ENCODE peak calls at places on chromosomes 1 and 21, in ten cellular contexts. One of them, this sample, is unnamed.

GRCh38 chr21:25409992-25410391 is 197.3 kb downstream of the MRPL39 start:
- DNase-seq in cardiac muscle cell: no peak
- DNase-seq in H1: no peak
- DNase-seq in lower lobe of right lung: no peak
- DNase-seq in CD8-positive, alpha-beta memory T cell: no peak
- DNase-seq in endothelial cell of umbilical vein: no peak
- DNase-seq in suprapubic skin: no peak
- DNase-seq in WERI-Rb-1: no peak
- DNase-seq in ovary: no peak
- DNase-seq in effector memory CD4-positive, alpha-beta T cell: no peak
- DNase-seq in this sample: no peak

GRCh38 chr1:220301630-220302029 is 29.4 kb upstream of the RAB3GAP2 start:
- DNase-seq in cardiac muscle cell: no peak
- DNase-seq in suprapubic skin: no peak
- DNase-seq in endothelial cell of umbilical vein: no peak
- DNase-seq in CD8-positive, alpha-beta memory T cell: no peak
- DNase-seq in ovary: no peak
- DNase-seq in WERI-Rb-1: no peak
- DNase-seq in lower lobe of right lung: no peak
- DNase-seq in effector memory CD4-positive, alpha-beta T cell: no peak
- DNase-seq in H1: no peak
- DNase-seq in this sample: no peak

GRCh38 chr1:212561501-212561931 is 47.0 kb upstream of the ATF3 start:
- DNase-seq in CD8-positive, alpha-beta memory T cell: no peak
- DNase-seq in lower lobe of right lung: no peak
- DNase-seq in effector memory CD4-positive, alpha-beta T cell: no peak
- DNase-seq in suprapubic skin: peak; percentile 58
- DNase-seq in cardiac muscle cell: no peak
- DNase-seq in ovary: no peak
- DNase-seq in WERI-Rb-1: no peak
- DNase-seq in H1: no peak
- DNase-seq in endothelial cell of umbilical vein: peak; percentile 12
- DNase-seq in this sample: no peak

GRCh38 chr1:169724168-169724567 is 9.7 kb downstream of the SELE start:
- DNase-seq in CD8-positive, alpha-beta memory T cell: no peak
- DNase-seq in endothelial cell of umbilical vein: no peak
- DNase-seq in H1: no peak
- DNase-seq in effector memory CD4-positive, alpha-beta T cell: no peak
- DNase-seq in suprapubic skin: no peak
- DNase-seq in ovary: no peak
- DNase-seq in WERI-Rb-1: no peak
- DNase-seq in cardiac muscle cell: no peak
- DNase-seq in lower lobe of right lung: no peak
- DNase-seq in this sample: no peak

GRCh38 chr1:8384088-8384487 is 66.2 kb downstream of the SLC45A1 start:
- DNase-seq in WERI-Rb-1: no peak
- DNase-seq in CD8-positive, alpha-beta memory T cell: no peak
- DNase-seq in ovary: no peak
- DNase-seq in effector memory CD4-positive, alpha-beta T cell: no peak
- DNase-seq in cardiac muscle cell: no peak
- DNase-seq in H1: no peak
- DNase-seq in endothelial cell of umbilical vein: peak; percentile 65
- DNase-seq in suprapubic skin: no peak
- DNase-seq in lower lobe of right lung: no peak
- DNase-seq in this sample: peak; percentile 9

GRCh38 chr1:160127381-160127780 is 11.8 kb downstream of the ATP1A2 start:
- DNase-seq in WERI-Rb-1: no peak
- DNase-seq in lower lobe of right lung: no peak
- DNase-seq in cardiac muscle cell: no peak
- DNase-seq in H1: no peak
- DNase-seq in endothelial cell of umbilical vein: no peak
- DNase-seq in effector memory CD4-positive, alpha-beta T cell: no peak
- DNase-seq in suprapubic skin: no peak
- DNase-seq in CD8-positive, alpha-beta memory T cell: peak; percentile 8
- DNase-seq in ovary: no peak
- DNase-seq in this sample: no peak

GRCh38 chr1:221772107-221772506 is 30.2 kb upstream of the DUSP10 start:
- DNase-seq in ovary: no peak
- DNase-seq in suprapubic skin: no peak
- DNase-seq in endothelial cell of umbilical vein: no peak
- DNase-seq in effector memory CD4-positive, alpha-beta T cell: no peak
- DNase-seq in WERI-Rb-1: no peak
- DNase-seq in CD8-positive, alpha-beta memory T cell: no peak
- DNase-seq in lower lobe of right lung: no peak
- DNase-seq in H1: no peak
- DNase-seq in cardiac muscle cell: no peak
- DNase-seq in this sample: no peak

GRCh38 chr21:45305831-45306230 is 18.1 kb upstream of the POFUT2 start:
- DNase-seq in endothelial cell of umbilical vein: no peak
- DNase-seq in cardiac muscle cell: no peak
- DNase-seq in suprapubic skin: peak; percentile 38
- DNase-seq in lower lobe of right lung: peak; percentile 10
- DNase-seq in WERI-Rb-1: no peak
- DNase-seq in CD8-positive, alpha-beta memory T cell: peak; percentile 20
- DNase-seq in effector memory CD4-positive, alpha-beta T cell: no peak
- DNase-seq in H1: no peak
- DNase-seq in ovary: peak; percentile 45
- DNase-seq in this sample: no peak

GRCh38 chr1:33455537-33456301 is 16.7 kb upstream of the ZSCAN20 start:
- DNase-seq in suprapubic skin: no peak
- DNase-seq in WERI-Rb-1: peak; percentile 80
- DNase-seq in effector memory CD4-positive, alpha-beta T cell: peak; percentile 8
- DNase-seq in lower lobe of right lung: no peak
- DNase-seq in CD8-positive, alpha-beta memory T cell: peak; percentile 50
- DNase-seq in endothelial cell of umbilical vein: peak; percentile 67
- DNase-seq in H1: no peak
- DNase-seq in ovary: no peak
- DNase-seq in cardiac muscle cell: peak; percentile 72
- DNase-seq in this sample: no peak

GRCh38 chr1:159594581-159594980 is 7.0 kb downstream of the APCS start:
- DNase-seq in cardiac muscle cell: no peak
- DNase-seq in endothelial cell of umbilical vein: no peak
- DNase-seq in CD8-positive, alpha-beta memory T cell: no peak
- DNase-seq in suprapubic skin: no peak
- DNase-seq in ovary: no peak
- DNase-seq in WERI-Rb-1: no peak
- DNase-seq in lower lobe of right lung: no peak
- DNase-seq in effector memory CD4-positive, alpha-beta T cell: no peak
- DNase-seq in H1: no peak
- DNase-seq in this sample: no peak

GRCh38 chr1:162040657-162041056 is 17.0 kb upstream of the OLFML2B start:
- DNase-seq in ovary: no peak
- DNase-seq in CD8-positive, alpha-beta memory T cell: no peak
- DNase-seq in lower lobe of right lung: no peak
- DNase-seq in H1: no peak
- DNase-seq in effector memory CD4-positive, alpha-beta T cell: no peak
- DNase-seq in suprapubic skin: no peak
- DNase-seq in cardiac muscle cell: peak; percentile 26
- DNase-seq in endothelial cell of umbilical vein: peak; percentile 40
- DNase-seq in WERI-Rb-1: no peak
- DNase-seq in this sample: no peak

GRCh38 chr1:28855469-28855944 is 43.5 kb downstream of the OPRD1 start:
- DNase-seq in lower lobe of right lung: peak; percentile 49
- DNase-seq in H1: no peak
- DNase-seq in suprapubic skin: no peak
- DNase-seq in effector memory CD4-positive, alpha-beta T cell: no peak
- DNase-seq in CD8-positive, alpha-beta memory T cell: no peak
- DNase-seq in endothelial cell of umbilical vein: no peak
- DNase-seq in WERI-Rb-1: no peak
- DNase-seq in cardiac muscle cell: no peak
- DNase-seq in ovary: no peak
- DNase-seq in this sample: no peak

GRCh38 chr1:66050123-66050522 is 257.4 kb downstream of the PDE4B start:
- DNase-seq in H1: no peak
- DNase-seq in effector memory CD4-positive, alpha-beta T cell: no peak
- DNase-seq in cardiac muscle cell: no peak
- DNase-seq in ovary: no peak
- DNase-seq in WERI-Rb-1: no peak
- DNase-seq in CD8-positive, alpha-beta memory T cell: no peak
- DNase-seq in endothelial cell of umbilical vein: no peak
- DNase-seq in lower lobe of right lung: no peak
- DNase-seq in suprapubic skin: no peak
- DNase-seq in this sample: no peak

GRCh38 chr1:44791364-44791801 is 3.4 kb upstream of the BEST4 start:
- DNase-seq in ovary: no peak
- DNase-seq in CD8-positive, alpha-beta memory T cell: no peak
- DNase-seq in effector memory CD4-positive, alpha-beta T cell: no peak
- DNase-seq in H1: no peak
- DNase-seq in cardiac muscle cell: no peak
- DNase-seq in suprapubic skin: no peak
- DNase-seq in WERI-Rb-1: no peak
- DNase-seq in lower lobe of right lung: no peak
- DNase-seq in endothelial cell of umbilical vein: no peak
- DNase-seq in this sample: no peak

GRCh38 chr1:6582370-6582769 is 2.6 kb downstream of the ZBTB48 start:
- DNase-seq in ovary: no peak
- DNase-seq in CD8-positive, alpha-beta memory T cell: no peak
- DNase-seq in WERI-Rb-1: no peak
- DNase-seq in lower lobe of right lung: no peak
- DNase-seq in cardiac muscle cell: no peak
- DNase-seq in endothelial cell of umbilical vein: no peak
- DNase-seq in effector memory CD4-positive, alpha-beta T cell: no peak
- DNase-seq in H1: no peak
- DNase-seq in suprapubic skin: no peak
- DNase-seq in this sample: no peak

DNA sequence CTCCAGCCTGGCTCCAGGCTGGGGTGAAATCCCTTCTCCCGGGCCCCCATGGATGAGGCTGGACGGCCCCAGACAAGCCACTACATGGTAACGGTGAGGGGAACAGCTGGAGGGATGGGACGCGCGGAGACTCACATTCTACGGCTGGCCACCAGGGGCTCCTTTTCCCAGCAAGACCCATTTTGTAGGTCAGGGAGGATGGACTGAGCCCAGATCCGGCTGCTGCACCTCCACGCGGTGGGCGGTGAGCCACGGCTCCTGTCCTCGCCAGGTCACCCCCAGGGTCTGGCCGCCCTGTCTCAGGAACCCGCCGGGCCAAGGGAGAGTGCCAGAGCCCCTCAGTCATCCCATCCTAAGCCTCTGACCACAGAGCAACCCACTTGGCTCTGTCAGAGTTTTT is 75.0 kb upstream of the ACTRT2 start:
- DNase-seq in WERI-Rb-1: no peak
- DNase-seq in effector memory CD4-positive, alpha-beta T cell: no peak
- DNase-seq in endothelial cell of umbilical vein: no peak
- DNase-seq in suprapubic skin: no peak
- DNase-seq in CD8-positive, alpha-beta memory T cell: no peak
- DNase-seq in ovary: no peak
- DNase-seq in lower lobe of right lung: no peak
- DNase-seq in H1: no peak
- DNase-seq in cardiac muscle cell: no peak
- DNase-seq in this sample: no peak
- H3K9me3 ChIP-seq in WERI-Rb-1: no peaks in the 10 kb centered on the region
- H3K9me3 ChIP-seq in effector memory CD4-positive, alpha-beta T cell: peaks cover 3% of the 10 kb centered on the region
- H3K9me3 ChIP-seq in endothelial cell of umbilical vein: peaks cover 6% of the 10 kb centered on the region
- H3K9me3 ChIP-seq in suprapubic skin: peaks cover 6% of the 10 kb centered on the region
- H3K9me3 ChIP-seq in CD8-positive, alpha-beta memory T cell: no peaks in the 10 kb centered on the region
- H3K9me3 ChIP-seq in ovary: no peaks in the 10 kb centered on the region
- H3K9me3 ChIP-seq in lower lobe of right lung: peaks cover 3% of the 10 kb centered on the region
- H3K9me3 ChIP-seq in H1: peaks cover 77% of the 10 kb centered on the region
- H3K9me3 ChIP-seq in cardiac muscle cell: no peaks in the 10 kb centered on the region
- H3K9me3 ChIP-seq in this sample: no peaks in the 10 kb centered on the region

DNA sequence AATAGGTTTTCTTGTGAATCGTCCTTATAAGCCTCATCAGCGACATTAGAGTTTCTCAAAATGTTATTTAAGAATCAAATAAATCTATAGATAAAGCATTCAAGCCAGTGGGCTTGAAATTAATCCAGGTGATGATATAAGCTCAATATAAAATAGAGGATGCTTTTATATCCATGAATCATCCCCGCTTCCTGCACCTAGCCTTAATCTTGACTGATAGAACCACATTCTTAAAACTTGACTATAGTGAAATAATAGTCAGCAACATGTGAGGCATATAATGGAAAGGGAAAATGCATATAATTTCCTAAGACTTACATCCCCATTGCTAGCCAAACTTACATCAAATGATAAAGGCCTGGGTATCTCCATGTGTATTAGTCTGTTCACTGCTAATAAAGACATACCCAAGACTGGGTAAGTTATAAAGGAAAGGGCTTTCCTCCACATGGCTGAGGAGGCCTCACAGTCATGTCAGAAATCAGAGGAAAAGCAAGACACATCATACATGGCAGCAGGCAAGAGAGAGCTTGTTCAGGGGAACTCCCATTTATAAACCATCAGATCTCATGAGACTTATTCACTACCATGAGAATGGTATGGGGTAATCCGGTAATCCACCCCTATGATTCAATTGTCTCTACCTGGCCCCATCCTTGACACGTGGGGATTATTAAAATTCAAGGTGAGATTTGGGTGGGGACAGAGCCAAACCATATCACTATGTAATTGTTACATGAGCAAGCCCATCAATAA is 161.3 kb upstream of the SAMSN1 start:
- DNase-seq in CD8-positive, alpha-beta memory T cell: no peak
- DNase-seq in ovary: no peak
- DNase-seq in effector memory CD4-positive, alpha-beta T cell: no peak
- DNase-seq in cardiac muscle cell: no peak
- DNase-seq in WERI-Rb-1: no peak
- DNase-seq in suprapubic skin: no peak
- DNase-seq in H1: no peak
- DNase-seq in lower lobe of right lung: no peak
- DNase-seq in endothelial cell of umbilical vein: no peak
- DNase-seq in this sample: no peak
- H3K36me3 ChIP-seq in CD8-positive, alpha-beta memory T cell: no peaks in the 10 kb centered on the region
- H3K36me3 ChIP-seq in ovary: no peaks in the 10 kb centered on the region
- H3K36me3 ChIP-seq in effector memory CD4-positive, alpha-beta T cell: no peaks in the 10 kb centered on the region
- H3K36me3 ChIP-seq in cardiac muscle cell: no peaks in the 10 kb centered on the region
- H3K36me3 ChIP-seq in WERI-Rb-1: no peaks in the 10 kb centered on the region
- H3K36me3 ChIP-seq in suprapubic skin: no peaks in the 10 kb centered on the region
- H3K36me3 ChIP-seq in H1: no peaks in the 10 kb centered on the region
- H3K36me3 ChIP-seq in lower lobe of right lung: no peaks in the 10 kb centered on the region
- H3K36me3 ChIP-seq in endothelial cell of umbilical vein: no peaks in the 10 kb centered on the region
- H3K36me3 ChIP-seq in this sample: no peaks in the 10 kb centered on the region

GRCh38 chr1:41366428-41367101 is 5.3 kb downstream of the FOXO6 start:
- DNase-seq in CD8-positive, alpha-beta memory T cell: peak; percentile 80
- DNase-seq in suprapubic skin: no peak
- DNase-seq in H1: no peak
- DNase-seq in cardiac muscle cell: peak; percentile 30
- DNase-seq in effector memory CD4-positive, alpha-beta T cell: peak; percentile 33
- DNase-seq in WERI-Rb-1: no peak
- DNase-seq in ovary: peak; percentile 77
- DNase-seq in lower lobe of right lung: no peak
- DNase-seq in endothelial cell of umbilical vein: no peak
- DNase-seq in this sample: no peak
- H3K27me3 ChIP-seq in CD8-positive, alpha-beta memory T cell: peaks cover 16% of the 10 kb centered on the region
- H3K27me3 ChIP-seq in suprapubic skin: no peaks in the 10 kb centered on the region
- H3K27me3 ChIP-seq in H1: peaks cover 51% of the 10 kb centered on the region
- H3K27me3 ChIP-seq in cardiac muscle cell: peaks cover 15% of the 10 kb centered on the region
- H3K27me3 ChIP-seq in effector memory CD4-positive, alpha-beta T cell: peaks cover 9% of the 10 kb centered on the region
- H3K27me3 ChIP-seq in WERI-Rb-1: no peaks in the 10 kb centered on the region
- H3K27me3 ChIP-seq in ovary: no peaks in the 10 kb centered on the region
- H3K27me3 ChIP-seq in lower lobe of right lung: peaks cover 45% of the 10 kb centered on the region
- H3K27me3 ChIP-seq in endothelial cell of umbilical vein: peaks cover 30% of the 10 kb centered on the region
- H3K27me3 ChIP-seq in this sample: no peaks in the 10 kb centered on the region

DNA sequence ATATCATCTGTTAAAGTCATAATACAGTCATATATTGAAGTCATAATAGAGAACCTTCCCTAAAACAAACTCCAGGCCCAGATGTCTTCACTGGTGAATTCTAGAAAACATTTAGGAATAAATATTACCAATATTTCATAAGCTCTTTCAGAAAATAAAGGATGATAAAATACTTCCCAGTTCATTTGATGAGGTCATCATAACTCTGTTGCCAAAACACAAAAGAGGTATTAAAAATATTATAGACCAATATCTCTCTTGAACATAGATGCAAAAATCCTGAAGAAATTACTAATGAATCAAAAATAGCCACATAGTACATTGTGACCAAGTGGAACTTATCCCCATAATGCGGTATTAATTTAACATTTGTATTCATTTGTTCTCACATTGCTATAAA is 132.4 kb upstream of the ZP4 start:
- DNase-seq in WERI-Rb-1: no peak
- DNase-seq in suprapubic skin: no peak
- DNase-seq in ovary: no peak
- DNase-seq in endothelial cell of umbilical vein: no peak
- DNase-seq in lower lobe of right lung: no peak
- DNase-seq in H1: no peak
- DNase-seq in effector memory CD4-positive, alpha-beta T cell: no peak
- DNase-seq in CD8-positive, alpha-beta memory T cell: no peak
- DNase-seq in cardiac muscle cell: no peak
- DNase-seq in this sample: no peak
- H3K9me3 ChIP-seq in WERI-Rb-1: no peaks in the 10 kb centered on the region
- H3K9me3 ChIP-seq in suprapubic skin: no peaks in the 10 kb centered on the region
- H3K9me3 ChIP-seq in ovary: peaks cover 3% of the 10 kb centered on the region
- H3K9me3 ChIP-seq in endothelial cell of umbilical vein: no peaks in the 10 kb centered on the region
- H3K9me3 ChIP-seq in lower lobe of right lung: no peaks in the 10 kb centered on the region
- H3K9me3 ChIP-seq in H1: peaks cover 4% of the 10 kb centered on the region
- H3K9me3 ChIP-seq in effector memory CD4-positive, alpha-beta T cell: no peaks in the 10 kb centered on the region
- H3K9me3 ChIP-seq in CD8-positive, alpha-beta memory T cell: no peaks in the 10 kb centered on the region
- H3K9me3 ChIP-seq in cardiac muscle cell: no peaks in the 10 kb centered on the region
- H3K9me3 ChIP-seq in this sample: no peaks in the 10 kb centered on the region